ENCODE peak calls at places on chromosome 19, in eight cellular contexts. Z is uterus; F is left lung; U is tibial artery; T is Panc1; W is esophagus squamous epithelium; Y is CD8-positive, alpha-beta memory T cell; A is CD4-positive, CD25-positive, alpha-beta regulatory T cell. H is an unnamed sample. For H3K36me3 and H3K4me1, the result is how much of the 10 kb centered on the place peaks cover.

GRCh38 chr19:16268676-16269319 is 55.8 kb upstream of the KLF2 start:
- DNase-seq in Z (no peak), F (no peak), U (no peak), T (no peak), W (no peak), Y (no peak), A (peak), H (no peak)

GRCh38 chr19:16429066-16429758 is 42.6 kb downstream of the EPS15L1 start:
- DNase-seq in Z (no peak), F (peak), U (no peak), T (no peak), W (no peak), Y (no peak), A (no peak), H (no peak)

GRCh38 chr19:5166262-5166661 is 174.3 kb downstream of the PTPRS start:
- DNase-seq in Z (no peak), F (no peak), U (no peak), T (no peak), W (no peak), Y (no peak), A (no peak), H (no peak)

GRCh38 chr19:38852231-38853044 is 2.7 kb upstream of the HNRNPL start:
- DNase-seq in Z (peak), F (peak), U (peak), T (no peak), W (no peak), Y (peak), A (peak), H (no peak)

GRCh38 chr19:38737921-38738731 is 6.1 kb downstream of the CAPN12 start:
- DNase-seq in Z (no peak), F (no peak), U (no peak), T (no peak), W (no peak), Y (no peak), A (no peak), H (no peak)

GRCh38 chr19:51103811-51104470 is 4.3 kb downstream of the CTU1 start:
- DNase-seq in Z (no peak), F (no peak), U (no peak), T (no peak), W (no peak), Y (no peak), A (no peak), H (no peak)

GRCh38 chr19:29645911-29646310 is 19.4 kb upstream of the PLEKHF1 start:
- DNase-seq in Z (peak), F (no peak), U (no peak), T (no peak), W (no peak), Y (no peak), A (no peak), H (no peak)

GRCh38 chr19:37928527-37929286 is 21.7 kb downstream of the SIPA1L3 start:
- DNase-seq in Z (no peak), F (no peak), U (no peak), T (no peak), W (no peak), Y (no peak), A (no peak), H (no peak)

GRCh38 chr19:29687244-29687896 is 22.1 kb downstream of the PLEKHF1 start:
- DNase-seq in Z (peak), F (peak), U (peak), T (no peak), W (no peak), Y (no peak), A (no peak), H (no peak)

GRCh38 chr19:387777-388176 is 21.2 kb downstream of the C2CD4C start:
- DNase-seq in Z (no peak), F (no peak), U (no peak), T (no peak), W (no peak), Y (no peak), A (no peak), H (no peak)

GRCh38 chr19:15210323-15210774 is 9.6 kb upstream of the NOTCH3 start:
- DNase-seq in Z (no peak), F (peak), U (peak), T (no peak), W (no peak), Y (no peak), A (no peak), H (no peak)

GRCh38 chr19:4879041-4879440 is 11.6 kb upstream of the PLIN3 start:
- DNase-seq in Z (no peak), F (no peak), U (no peak), T (no peak), W (no peak), Y (no peak), A (no peak), H (no peak)

GRCh38 chr19:51689751-51690358 is 3.3 kb upstream of the SPACA6 start:
- DNase-seq in Z (peak), F (peak), U (no peak), T (no peak), W (no peak), Y (no peak), A (no peak), H (peak)

GRCh38 chr19:2478324-2478755 is 2.4 kb downstream of the GADD45B start:
- DNase-seq in Z (peak), F (peak), U (peak), T (no peak), W (no peak), Y (peak), A (peak), H (no peak)

GRCh38 chr19:16143399-16144215 is at the start of gene HSH2D:
- DNase-seq in Z (no peak), F (peak), U (no peak), T (no peak), W (peak), Y (peak), A (peak), H (peak)

GRCh38 chr19:32580353-32580900 is 563 bp upstream of the PDCD5 start:
- DNase-seq in Z (no peak), F (no peak), U (no peak), T (no peak), W (no peak), Y (peak), A (no peak), H (no peak)

GRCh38 chr19:45960595-45961235 is 12.9 kb downstream of the NOVA2 start:
- DNase-seq in Z (no peak), F (no peak), U (no peak), T (no peak), W (no peak), Y (no peak), A (no peak), H (no peak)

GRCh38 chr19:46715620-46716012 is 1.3 kb downstream of the PRKD2 start:
- DNase-seq in Z (no peak), F (no peak), U (no peak), T (no peak), W (no peak), Y (no peak), A (peak), H (no peak)

GRCh38 chr19:4676955-4677731 is 7.0 kb upstream of the MYDGF start:
- DNase-seq in Z (no peak), F (no peak), U (no peak), T (no peak), W (no peak), Y (no peak), A (peak), H (peak)

GRCh38 chr19:30178721-30179402 is 193.3 kb upstream of the ZNF536 start:
- DNase-seq in Z (no peak), F (no peak), U (no peak), T (no peak), W (no peak), Y (no peak), A (no peak), H (no peak)

GRCh38 chr19:54248016-54248601 is 5.5 kb upstream of the LILRA6 start:
- DNase-seq in Z (no peak), F (peak), U (peak), T (no peak), W (no peak), Y (no peak), A (peak), H (no peak)

GRCh38 chr19:45484273-45484945 is 12.4 kb downstream of the RTN2 start:
- DNase-seq in Z (no peak), F (no peak), U (no peak), T (no peak), W (no peak), Y (no peak), A (no peak), H (no peak)

GRCh38 chr19:16260794-16261161 is 63.1 kb downstream of the AP1M1 start:
- DNase-seq in Z (no peak), F (no peak), U (no peak), T (no peak), W (no peak), Y (no peak), A (no peak), H (no peak)

GRCh38 chr19:13011653-13012389 is 16.5 kb downstream of the NFIX start:
- DNase-seq in Z (peak), F (no peak), U (no peak), T (no peak), W (no peak), Y (no peak), A (no peak), H (no peak)
- H3K36me3 ChIP-seq in Z (under half), F (under half), U (under half), T (under half), W (under half), Y (under half), A (under half), H (under half)

GRCh38 chr19:40204381-40204780 is 13.2 kb downstream of the MAP3K10 start:
- DNase-seq in Z (no peak), F (no peak), U (no peak), T (no peak), W (no peak), Y (no peak), A (no peak), H (no peak)
- H3K27ac ChIP-seq in Z (no peak), F (no peak), U (no peak), T (no peak), W (no peak), Y (no peak), A (no peak), H (no peak)

GRCh38 chr19:7905859-7906258 is 2.2 kb downstream of the MAP2K7 start:
- DNase-seq in Z (no peak), F (no peak), U (no peak), T (no peak), W (no peak), Y (no peak), A (no peak), H (no peak)
- H3K4me1 ChIP-seq in Z (under half), F (under half), U (under half), T (under half), W (half or more), Y (under half), A (under half), H (under half)

GRCh38 chr19:33719366-33720154 is 77.1 kb upstream of the KCTD15 start:
- DNase-seq in Z (no peak), F (no peak), U (no peak), T (no peak), W (no peak), Y (no peak), A (no peak), H (no peak)

GRCh38 chr19:33721735-33722297 is 74.9 kb upstream of the KCTD15 start:
- DNase-seq in Z (no peak), F (no peak), U (no peak), T (no peak), W (no peak), Y (no peak), A (no peak), H (no peak)

GRCh38 chr19:33718668-33719259 is 77.9 kb upstream of the KCTD15 start:
- DNase-seq in Z (no peak), F (no peak), U (no peak), T (no peak), W (no peak), Y (no peak), A (no peak), H (no peak)

GRCh38 chr19:33720691-33721682 is 75.7 kb upstream of the KCTD15 start:
- DNase-seq in Z (no peak), F (no peak), U (no peak), T (no peak), W (no peak), Y (no peak), A (no peak), H (no peak)

GRCh38 chr19:33720155-33720493 is 76.5 kb upstream of the KCTD15 start:
- DNase-seq in Z (no peak), F (no peak), U (no peak), T (no peak), W (no peak), Y (no peak), A (no peak), H (no peak)
- H3K36me3 ChIP-seq in Z (under half), F (under half), U (under half), T (under half), W (under half), Y (under half), A (under half), H (under half)

GRCh38 chr19:1449467-1450442 is at the start of gene APC2:
- DNase-seq in Z (no peak), F (no peak), U (no peak), T (no peak), W (no peak), Y (no peak), A (peak), H (no peak)
- H3K27ac ChIP-seq in Z (no peak), F (no peak), U (no peak), T (peak), W (no peak), Y (no peak), A (no peak), H (no peak)

GRCh38 chr19:41543582-41543981 is 32.4 kb upstream of the CEACAM21 start:
- DNase-seq in Z (no peak), F (no peak), U (no peak), T (no peak), W (no peak), Y (no peak), A (no peak), H (no peak)
- H3K4me1 ChIP-seq in Z (under half), F (under half), U (under half), T (under half), W (under half), Y (half or more), A (half or more), H (under half)

GRCh38 chr19:17985037-17985818 is 18.3 kb downstream of the KCNN1 start:
- DNase-seq in Z (no peak), F (no peak), U (no peak), T (no peak), W (no peak), Y (no peak), A (no peak), H (no peak)
- H3K36me3 ChIP-seq in Z (under half), F (under half), U (under half), T (under half), W (under half), Y (under half), A (under half), H (under half)

GRCh38 chr19:19900574-19901444 is at the start of gene ZNF93:
- DNase-seq in Z (peak), F (peak), U (peak), T (peak), W (peak), Y (peak), A (peak), H (peak)

GRCh38 chr19:19900124-19900523 is 622 bp upstream of the ZNF93 start:
- DNase-seq in Z (no peak), F (no peak), U (no peak), T (no peak), W (no peak), Y (no peak), A (no peak), H (no peak)
- H3K27ac ChIP-seq in Z (peak), F (peak), U (peak), T (peak), W (peak), Y (peak), A (peak), H (no peak)